ENCODE peak calls at places on chromosomes 7 and 10, in four cellular contexts. G is SK-N-SH, N is right atrium auricular region, F is germinal center. R is an unnamed sample.

GRCh38 chr10:58319599-58319998 is 15.2 kb upstream of the UBE2D1 start:
- DNase-seq in G (no peak), N (no peak), F (no peak), R (no peak)

GRCh38 chr10:47374611-47375536 is 9.2 kb downstream of the ZNF488 start:
- DNase-seq in G (no peak), N (peak; percentile 52), F (no peak), R (no peak)

GRCh38 chr7:73698410-73698809 is 15.0 kb downstream of the BUD23 start:
- DNase-seq in G (no peak), N (no peak), F (no peak), R (no peak)

GRCh38 chr10:98246911-98247820 is 20.8 kb downstream of the LOXL4 start:
- DNase-seq in G (no peak), N (no peak), F (no peak), R (no peak)

GRCh38 chr7:412313-412710 is 107.3 kb downstream of the PDGFA start:
- DNase-seq in G (peak; percentile 28), N (no peak), F (no peak), R (no peak)

GRCh38 chr7:53740971-53741370 is 705.5 kb downstream of the POM121L12 start:
- DNase-seq in G (no peak), N (no peak), F (no peak), R (no peak)

GRCh38 chr10:11149499-11149898 is 131.8 kb downstream of the CELF2 start:
- DNase-seq in G (no peak), N (no peak), F (no peak), R (no peak)

GRCh38 chr7:134513169-134513752 is 14.1 kb upstream of the AKR1B10 start:
- DNase-seq in G (peak; percentile 60), N (peak; percentile 77), F (peak; percentile 18), R (peak; percentile 40)

GRCh38 chr10:111429288-111430028 is 352.6 kb downstream of the ADRA2A start:
- DNase-seq in G (peak; percentile 27), N (no peak), F (no peak), R (no peak)

GRCh38 chr10:12412671-12413368 is 63.5 kb downstream of the CAMK1D start:
- DNase-seq in G (no peak), N (no peak), F (no peak), R (no peak)

GRCh38 chr7:13829914-13830603 is 159.4 kb downstream of the ETV1 start:
- DNase-seq in G (no peak), N (no peak), F (no peak), R (no peak)

GRCh38 chr10:71009031-71009605 is 120.8 kb upstream of the PCBD1 start:
- DNase-seq in G (no peak), N (no peak), F (no peak), R (no peak)

GRCh38 chr7:8217200-8218068 is 44.5 kb downstream of the ICA1 start:
- DNase-seq in G (peak; percentile 28), N (no peak), F (peak; percentile 43), R (no peak)

GRCh38 chr7:122597277-122597676 is 101.6 kb downstream of the RNF133 start:
- DNase-seq in G (no peak), N (no peak), F (no peak), R (no peak)

GRCh38 chr10:90988802-90989201 is 67.9 kb upstream of the ANKRD1 start:
- DNase-seq in G (no peak), N (no peak), F (no peak), R (no peak)

GRCh38 chr10:104300736-104301292 is 31.8 kb downstream of the GSTO2 start:
- DNase-seq in G (peak; percentile 83), N (peak; percentile 91), F (no peak), R (no peak)

GRCh38 chr10:119931873-119932272 is 39.3 kb downstream of the SEC23IP start:
- DNase-seq in G (no peak), N (no peak), F (no peak), R (no peak)

GRCh38 chr7:98210513-98211220 is 572 bp upstream of the BHLHA15 start:
- DNase-seq in G (peak; percentile 87), N (no peak), F (no peak), R (peak; percentile 94)

GRCh38 chr7:47314248-47314647 is 267.7 kb downstream of the TNS3 start:
- DNase-seq in G (no peak), N (no peak), F (no peak), R (no peak)

GRCh38 chr10:98150544-98150943 is 16.1 kb downstream of the R3HCC1L start:
- DNase-seq in G (no peak), N (no peak), F (no peak), R (no peak)

GRCh38 chr10:48444266-48444665 is 137.8 kb downstream of the MAPK8 start:
- DNase-seq in G (peak; percentile 75), N (peak; percentile 44), F (no peak), R (peak; percentile 87)

GRCh38 chr7:137747359-137748031 is 99.3 kb downstream of the DGKI start:
- DNase-seq in G (no peak), N (no peak), F (no peak), R (no peak)

GRCh38 chr7:126778101-126778500 is 474.6 kb downstream of the GRM8 start:
- DNase-seq in G (no peak), N (no peak), F (no peak), R (peak; percentile 3)